ENCODE peak calls at places on chromosomes 16 and 17, in four cellular contexts. One of them, this sample, is unnamed.

GRCh38 chr17:18363021-18363941 is at the start of gene SHMT1:
- DNase-seq in lower leg skin: peak
- DNase-seq in hepatic stellate cell: peak
- DNase-seq in C1 segment of cervical spinal cord: peak
- DNase-seq in this sample: peak

GRCh38 chr16:23464196-23464595 is 11.2 kb upstream of the COG7 start:
- DNase-seq in C1 segment of cervical spinal cord: peak
- DNase-seq in hepatic stellate cell: no peak
- DNase-seq in lower leg skin: no peak
- DNase-seq in this sample: no peak

GRCh38 chr17:35774499-35774898 is 13.8 kb downstream of the C17orf50 start:
- DNase-seq in lower leg skin: no peak
- DNase-seq in C1 segment of cervical spinal cord: peak
- DNase-seq in hepatic stellate cell: peak
- DNase-seq in this sample: peak

GRCh38 chr17:1110844-1111598 is 68.8 kb downstream of the ABR start:
- DNase-seq in hepatic stellate cell: peak
- DNase-seq in lower leg skin: peak
- DNase-seq in C1 segment of cervical spinal cord: peak
- DNase-seq in this sample: peak

GRCh38 chr16:1677339-1677738 is 740 bp upstream of the JPT2 start:
- DNase-seq in hepatic stellate cell: no peak
- DNase-seq in C1 segment of cervical spinal cord: no peak
- DNase-seq in lower leg skin: no peak
- DNase-seq in this sample: no peak

GRCh38 chr16:495127-495748 is 32.3 kb upstream of the CAPN15 start:
- DNase-seq in C1 segment of cervical spinal cord: no peak
- DNase-seq in hepatic stellate cell: peak
- DNase-seq in lower leg skin: no peak
- DNase-seq in this sample: no peak

GRCh38 chr17:81291662-81292061 is 3.4 kb downstream of the SLC38A10 start:
- DNase-seq in hepatic stellate cell: peak
- DNase-seq in C1 segment of cervical spinal cord: peak
- DNase-seq in lower leg skin: peak
- DNase-seq in this sample: no peak

GRCh38 chr17:19713462-19713861 is 2.9 kb downstream of the SLC47A2 start:
- DNase-seq in lower leg skin: peak
- DNase-seq in C1 segment of cervical spinal cord: no peak
- DNase-seq in hepatic stellate cell: no peak
- DNase-seq in this sample: no peak

GRCh38 chr17:10091051-10091450 is 107.4 kb downstream of the GAS7 start:
- DNase-seq in hepatic stellate cell: no peak
- DNase-seq in C1 segment of cervical spinal cord: no peak
- DNase-seq in lower leg skin: peak
- DNase-seq in this sample: no peak